ENCODE peak calls at places on chromosomes 1 and 21, in eight cellular contexts. U is H9, I is ovary, Z is BE2C, G is iPS-NIHi11, E is T47D, F is neural progenitor cell, W is AG04450. M is an unnamed sample.

GRCh38 chr1:89378001-89378400 is 14.1 kb downstream of the GBP6 start:
- DNase-seq in U (no peak), I (no peak), Z (no peak), G (no peak), E (no peak), F (no peak), W (no peak), M (no peak)

GRCh38 chr1:182806015-182806678 is 16.6 kb downstream of the NPL start:
- DNase-seq in U (peak), I (no peak), Z (peak), G (peak), E (peak), F (peak), W (no peak), M (no peak)

GRCh38 chr1:94160811-94161210 is 39.9 kb upstream of the ABCA4 start:
- DNase-seq in U (no peak), I (no peak), Z (no peak), G (no peak), E (no peak), F (peak), W (peak), M (no peak)

GRCh38 chr1:182283746-182284544 is 107.6 kb downstream of the GLUL start:
- DNase-seq in U (no peak), I (no peak), Z (no peak), G (no peak), E (no peak), F (no peak), W (no peak), M (no peak)

GRCh38 chr1:902802-903201 is 20.9 kb upstream of the SAMD11 start:
- DNase-seq in U (no peak), I (peak), Z (no peak), G (peak), E (no peak), F (peak), W (no peak), M (no peak)

GRCh38 chr1:235549361-235550139 is 45.3 kb upstream of the B3GALNT2 start:
- DNase-seq in U (no peak), I (no peak), Z (no peak), G (no peak), E (no peak), F (no peak), W (no peak), M (no peak)

GRCh38 chr1:32886012-32886827 is at the start of gene HPCA:
- DNase-seq in U (peak), I (peak), Z (no peak), G (peak), E (no peak), F (peak), W (no peak), M (no peak)

GRCh38 chr1:111201275-111202090 is 1.0 kb upstream of the DENND2D start:
- DNase-seq in U (no peak), I (no peak), Z (no peak), G (no peak), E (no peak), F (no peak), W (no peak), M (no peak)

GRCh38 chr1:154328318-154329151 is 3.2 kb downstream of the ATP8B2 start:
- DNase-seq in U (peak), I (peak), Z (peak), G (peak), E (peak), F (peak), W (no peak), M (peak)

GRCh38 chr1:191851799-191852595 is 306.3 kb upstream of the RGS18 start:
- DNase-seq in U (no peak), I (no peak), Z (peak), G (no peak), E (no peak), F (no peak), W (peak), M (no peak)

GRCh38 chr21:29481641-29482040 is 182.9 kb downstream of the BACH1 start:
- DNase-seq in U (no peak), I (no peak), Z (no peak), G (no peak), E (no peak), F (no peak), W (peak), M (no peak)

GRCh38 chr1:60823151-60823550 is 259.2 kb upstream of the NFIA start:
- DNase-seq in U (no peak), I (no peak), Z (no peak), G (no peak), E (no peak), F (no peak), W (no peak), M (no peak)

GRCh38 chr1:244778356-244778755 is 57.1 kb upstream of the COX20 start:
- DNase-seq in U (no peak), I (no peak), Z (no peak), G (no peak), E (no peak), F (no peak), W (peak), M (no peak)

GRCh38 chr1:19309123-19309813 is 2.7 kb downstream of the AKR7A2 start:
- DNase-seq in U (no peak), I (no peak), Z (no peak), G (no peak), E (no peak), F (no peak), W (peak), M (no peak)

GRCh38 chr1:60746278-60746761 is 336.0 kb upstream of the NFIA start:
- DNase-seq in U (no peak), I (no peak), Z (peak), G (no peak), E (no peak), F (peak), W (no peak), M (no peak)

GRCh38 chr1:209648931-209649776 is 3.1 kb downstream of the LAMB3 start:
- DNase-seq in U (no peak), I (no peak), Z (no peak), G (no peak), E (no peak), F (no peak), W (peak), M (no peak)

GRCh38 chr1:158930504-158930903 is 848 bp upstream of the PYHIN1 start:
- DNase-seq in U (no peak), I (no peak), Z (no peak), G (no peak), E (no peak), F (no peak), W (no peak), M (no peak)

GRCh38 chr1:30852026-30852425 is 56.5 kb downstream of the SDC3 start:
- DNase-seq in U (no peak), I (no peak), Z (no peak), G (no peak), E (no peak), F (no peak), W (peak), M (peak)

GRCh38 chr1:209884665-209885117 is 53.3 kb upstream of the SYT14 start:
- DNase-seq in U (no peak), I (no peak), Z (peak), G (peak), E (no peak), F (no peak), W (peak), M (no peak)

GRCh38 chr1:7684861-7685635 is 86.0 kb upstream of the VAMP3 start:
- DNase-seq in U (no peak), I (no peak), Z (no peak), G (no peak), E (no peak), F (no peak), W (no peak), M (no peak)

GRCh38 chr1:234505774-234506114 is 26.8 kb upstream of the TARBP1 start:
- DNase-seq in U (no peak), I (no peak), Z (no peak), G (no peak), E (no peak), F (no peak), W (no peak), M (no peak)

GRCh38 chr1:50422675-50422945 is 633 bp downstream of the DMRTA2 start:
- DNase-seq in U (no peak), I (no peak), Z (no peak), G (peak), E (no peak), F (no peak), W (no peak), M (no peak)

GRCh38 chr1:180229483-180230415 is at the start of gene LHX4:
- DNase-seq in U (peak), I (peak), Z (peak), G (peak), E (peak), F (peak), W (no peak), M (no peak)

GRCh38 chr1:99935534-99935933 is 34.3 kb upstream of the SLC35A3 start:
- DNase-seq in U (no peak), I (no peak), Z (no peak), G (no peak), E (no peak), F (no peak), W (no peak), M (no peak)

GRCh38 chr1:39508266-39508665 is 16.8 kb downstream of the BMP8A start:
- DNase-seq in U (no peak), I (no peak), Z (no peak), G (no peak), E (no peak), F (no peak), W (no peak), M (no peak)

GRCh38 chr21:46001821-46002681 is 20.5 kb downstream of the COL6A1 start:
- DNase-seq in U (peak), I (peak), Z (peak), G (peak), E (no peak), F (no peak), W (no peak), M (peak)

GRCh38 chr1:241323510-241323909 is 33.5 kb downstream of the RGS7 start:
- DNase-seq in U (peak), I (peak), Z (no peak), G (peak), E (peak), F (peak), W (no peak), M (no peak)

GRCh38 chr1:164559342-164560070 is 522 bp downstream of the PBX1 start:
- DNase-seq in U (peak), I (peak), Z (no peak), G (peak), E (no peak), F (peak), W (no peak), M (no peak)

GRCh38 chr1:226325178-226325577 is 16.2 kb upstream of the LIN9 start:
- DNase-seq in U (no peak), I (no peak), Z (no peak), G (no peak), E (no peak), F (no peak), W (no peak), M (no peak)

GRCh38 chr21:28336299-28336698 is 656.4 kb downstream of the LTN1 start:
- DNase-seq in U (no peak), I (no peak), Z (peak), G (peak), E (no peak), F (peak), W (peak), M (peak)

GRCh38 chr1:56200446-56200845 is 378.9 kb downstream of the PLPP3 start:
- DNase-seq in U (no peak), I (no peak), Z (peak), G (no peak), E (no peak), F (no peak), W (no peak), M (peak)

GRCh38 chr1:156357977-156358376 is 11.0 kb upstream of the RHBG start:
- DNase-seq in U (no peak), I (no peak), Z (no peak), G (no peak), E (no peak), F (no peak), W (no peak), M (no peak)

GRCh38 chr1:43243299-43243698 is 26.5 kb upstream of the TMEM125 start:
- DNase-seq in U (no peak), I (no peak), Z (no peak), G (no peak), E (no peak), F (no peak), W (no peak), M (no peak)

GRCh38 chr21:42532466-42533181 is 19.0 kb downstream of the SLC37A1 start:
- DNase-seq in U (peak), I (no peak), Z (no peak), G (no peak), E (no peak), F (no peak), W (no peak), M (no peak)

GRCh38 chr1:111219466-111220286 is 7.8 kb upstream of the CHI3L2 start:
- DNase-seq in U (no peak), I (no peak), Z (no peak), G (no peak), E (no peak), F (peak), W (no peak), M (no peak)

GRCh38 chr1:214989341-214989740 is 93.2 kb upstream of the KCNK2 start:
- DNase-seq in U (no peak), I (no peak), Z (no peak), G (no peak), E (no peak), F (no peak), W (no peak), M (no peak)

GRCh38 chr1:235908742-235909520 is 42.2 kb upstream of the LYST start:
- DNase-seq in U (no peak), I (no peak), Z (no peak), G (no peak), E (no peak), F (no peak), W (peak), M (peak)

GRCh38 chr1:110234691-110235090 is 24.6 kb downstream of the KCNC4 start:
- DNase-seq in U (no peak), I (no peak), Z (no peak), G (no peak), E (no peak), F (no peak), W (no peak), M (no peak)

GRCh38 chr1:37658486-37658885 is 23.8 kb upstream of the RSPO1 start:
- DNase-seq in U (no peak), I (no peak), Z (no peak), G (no peak), E (no peak), F (no peak), W (no peak), M (no peak)